ENCODE peak calls at places on chromosomes 11 and 22, in seven cellular contexts. One of them, this sample, is unnamed.

GRCh38 chr11:43765194-43765593 is 84.7 kb downstream of the HSD17B12 start:
- DNase-seq in KBM-7: no peak
- DNase-seq in aorta: no peak
- DNase-seq in mesothelial cell of epicardium: no peak
- DNase-seq in GM03348: no peak
- DNase-seq in CD8-positive, alpha-beta T cell: no peak
- DNase-seq in stimulated activated CD4-positive, alpha-beta T cell treated with anti-CD3 and anti-CD28 coated beads, Interleukin-12 subunit alpha, Interleukin-12 subunit beta, amount 100 ng/mL, for 4 hours: no peak
- DNase-seq in this sample: no peak

GRCh38 chr22:45997077-45997774 is 20.3 kb upstream of the WNT7B start:
- DNase-seq in mesothelial cell of epicardium: no peak
- DNase-seq in aorta: peak
- DNase-seq in KBM-7: peak
- DNase-seq in GM03348: peak
- DNase-seq in stimulated activated CD4-positive, alpha-beta T cell treated with anti-CD3 and anti-CD28 coated beads, Interleukin-12 subunit alpha, Interleukin-12 subunit beta, amount 100 ng/mL, for 4 hours: no peak
- DNase-seq in CD8-positive, alpha-beta T cell: peak
- DNase-seq in this sample: no peak

GRCh38 chr22:48660104-48660794 is 1167.4 kb downstream of the BRD1 start:
- DNase-seq in mesothelial cell of epicardium: no peak
- DNase-seq in aorta: no peak
- DNase-seq in GM03348: no peak
- DNase-seq in stimulated activated CD4-positive, alpha-beta T cell treated with anti-CD3 and anti-CD28 coated beads, Interleukin-12 subunit alpha, Interleukin-12 subunit beta, amount 100 ng/mL, for 4 hours: no peak
- DNase-seq in KBM-7: no peak
- DNase-seq in CD8-positive, alpha-beta T cell: no peak
- DNase-seq in this sample: no peak

GRCh38 chr11:36793542-36793926 is 195.5 kb upstream of the RAG2 start:
- DNase-seq in aorta: no peak
- DNase-seq in GM03348: no peak
- DNase-seq in stimulated activated CD4-positive, alpha-beta T cell treated with anti-CD3 and anti-CD28 coated beads, Interleukin-12 subunit alpha, Interleukin-12 subunit beta, amount 100 ng/mL, for 4 hours: no peak
- DNase-seq in KBM-7: no peak
- DNase-seq in CD8-positive, alpha-beta T cell: no peak
- DNase-seq in mesothelial cell of epicardium: no peak
- DNase-seq in this sample: no peak

GRCh38 chr11:47412152-47412746 is 3.9 kb downstream of the SLC39A13 start:
- DNase-seq in CD8-positive, alpha-beta T cell: peak
- DNase-seq in aorta: peak
- DNase-seq in KBM-7: peak
- DNase-seq in GM03348: peak
- DNase-seq in stimulated activated CD4-positive, alpha-beta T cell treated with anti-CD3 and anti-CD28 coated beads, Interleukin-12 subunit alpha, Interleukin-12 subunit beta, amount 100 ng/mL, for 4 hours: peak
- DNase-seq in mesothelial cell of epicardium: no peak
- DNase-seq in this sample: no peak

GRCh38 chr11:3213659-3214419 is 4.8 kb downstream of the MRGPRG start:
- DNase-seq in GM03348: no peak
- DNase-seq in mesothelial cell of epicardium: peak
- DNase-seq in KBM-7: no peak
- DNase-seq in stimulated activated CD4-positive, alpha-beta T cell treated with anti-CD3 and anti-CD28 coated beads, Interleukin-12 subunit alpha, Interleukin-12 subunit beta, amount 100 ng/mL, for 4 hours: no peak
- DNase-seq in aorta: peak
- DNase-seq in CD8-positive, alpha-beta T cell: no peak
- DNase-seq in this sample: no peak

GRCh38 chr11:134452026-134452848 is 40.2 kb upstream of the B3GAT1 start:
- DNase-seq in aorta: peak
- DNase-seq in stimulated activated CD4-positive, alpha-beta T cell treated with anti-CD3 and anti-CD28 coated beads, Interleukin-12 subunit alpha, Interleukin-12 subunit beta, amount 100 ng/mL, for 4 hours: no peak
- DNase-seq in mesothelial cell of epicardium: no peak
- DNase-seq in CD8-positive, alpha-beta T cell: no peak
- DNase-seq in KBM-7: no peak
- DNase-seq in GM03348: no peak
- DNase-seq in this sample: no peak

GRCh38 chr11:8242480-8243280 is 21.0 kb downstream of the LMO1 start:
- DNase-seq in GM03348: no peak
- DNase-seq in KBM-7: no peak
- DNase-seq in stimulated activated CD4-positive, alpha-beta T cell treated with anti-CD3 and anti-CD28 coated beads, Interleukin-12 subunit alpha, Interleukin-12 subunit beta, amount 100 ng/mL, for 4 hours: no peak
- DNase-seq in CD8-positive, alpha-beta T cell: no peak
- DNase-seq in aorta: no peak
- DNase-seq in mesothelial cell of epicardium: no peak
- DNase-seq in this sample: no peak

GRCh38 chr11:116928845-116929244 is 91.4 kb upstream of the APOA1 start:
- DNase-seq in aorta: no peak
- DNase-seq in KBM-7: no peak
- DNase-seq in CD8-positive, alpha-beta T cell: no peak
- DNase-seq in GM03348: no peak
- DNase-seq in stimulated activated CD4-positive, alpha-beta T cell treated with anti-CD3 and anti-CD28 coated beads, Interleukin-12 subunit alpha, Interleukin-12 subunit beta, amount 100 ng/mL, for 4 hours: no peak
- DNase-seq in mesothelial cell of epicardium: no peak
- DNase-seq in this sample: peak

GRCh38 chr11:18802381-18803257 is 11.0 kb upstream of the PTPN5 start:
- DNase-seq in aorta: no peak
- DNase-seq in stimulated activated CD4-positive, alpha-beta T cell treated with anti-CD3 and anti-CD28 coated beads, Interleukin-12 subunit alpha, Interleukin-12 subunit beta, amount 100 ng/mL, for 4 hours: no peak
- DNase-seq in GM03348: peak
- DNase-seq in mesothelial cell of epicardium: peak
- DNase-seq in KBM-7: peak
- DNase-seq in CD8-positive, alpha-beta T cell: peak
- DNase-seq in this sample: peak

GRCh38 chr11:9787981-9788521 is 124.2 kb downstream of the SWAP70 start:
- DNase-seq in aorta: no peak
- DNase-seq in KBM-7: peak
- DNase-seq in CD8-positive, alpha-beta T cell: no peak
- DNase-seq in stimulated activated CD4-positive, alpha-beta T cell treated with anti-CD3 and anti-CD28 coated beads, Interleukin-12 subunit alpha, Interleukin-12 subunit beta, amount 100 ng/mL, for 4 hours: no peak
- DNase-seq in mesothelial cell of epicardium: no peak
- DNase-seq in GM03348: peak
- DNase-seq in this sample: no peak

GRCh38 chr11:96263361-96263763 is 79.6 kb downstream of the MAML2 start:
- DNase-seq in aorta: no peak
- DNase-seq in mesothelial cell of epicardium: no peak
- DNase-seq in stimulated activated CD4-positive, alpha-beta T cell treated with anti-CD3 and anti-CD28 coated beads, Interleukin-12 subunit alpha, Interleukin-12 subunit beta, amount 100 ng/mL, for 4 hours: no peak
- DNase-seq in KBM-7: no peak
- DNase-seq in CD8-positive, alpha-beta T cell: no peak
- DNase-seq in GM03348: peak
- DNase-seq in this sample: peak

GRCh38 chr11:122823564-122823963 is 14.7 kb upstream of the CRTAM start:
- DNase-seq in stimulated activated CD4-positive, alpha-beta T cell treated with anti-CD3 and anti-CD28 coated beads, Interleukin-12 subunit alpha, Interleukin-12 subunit beta, amount 100 ng/mL, for 4 hours: no peak
- DNase-seq in KBM-7: no peak
- DNase-seq in mesothelial cell of epicardium: no peak
- DNase-seq in GM03348: no peak
- DNase-seq in aorta: no peak
- DNase-seq in CD8-positive, alpha-beta T cell: no peak
- DNase-seq in this sample: no peak

GRCh38 chr11:13283636-13284035 is 6.0 kb downstream of the BMAL1 start:
- DNase-seq in aorta: no peak
- DNase-seq in mesothelial cell of epicardium: no peak
- DNase-seq in CD8-positive, alpha-beta T cell: no peak
- DNase-seq in stimulated activated CD4-positive, alpha-beta T cell treated with anti-CD3 and anti-CD28 coated beads, Interleukin-12 subunit alpha, Interleukin-12 subunit beta, amount 100 ng/mL, for 4 hours: no peak
- DNase-seq in GM03348: no peak
- DNase-seq in KBM-7: no peak
- DNase-seq in this sample: no peak

GRCh38 chr22:41768420-41768819 is 32.1 kb upstream of the CCDC134 start:
- DNase-seq in mesothelial cell of epicardium: no peak
- DNase-seq in aorta: no peak
- DNase-seq in stimulated activated CD4-positive, alpha-beta T cell treated with anti-CD3 and anti-CD28 coated beads, Interleukin-12 subunit alpha, Interleukin-12 subunit beta, amount 100 ng/mL, for 4 hours: no peak
- DNase-seq in GM03348: no peak
- DNase-seq in KBM-7: peak
- DNase-seq in CD8-positive, alpha-beta T cell: no peak
- DNase-seq in this sample: no peak

GRCh38 chr22:46464296-46464695 is 73.1 kb downstream of the CELSR1 start:
- DNase-seq in stimulated activated CD4-positive, alpha-beta T cell treated with anti-CD3 and anti-CD28 coated beads, Interleukin-12 subunit alpha, Interleukin-12 subunit beta, amount 100 ng/mL, for 4 hours: no peak
- DNase-seq in CD8-positive, alpha-beta T cell: no peak
- DNase-seq in aorta: no peak
- DNase-seq in GM03348: no peak
- DNase-seq in mesothelial cell of epicardium: no peak
- DNase-seq in KBM-7: no peak
- DNase-seq in this sample: no peak

GRCh38 chr11:114348200-114349191 is 51.8 kb downstream of the C11orf71 start:
- DNase-seq in mesothelial cell of epicardium: no peak
- DNase-seq in KBM-7: peak
- DNase-seq in stimulated activated CD4-positive, alpha-beta T cell treated with anti-CD3 and anti-CD28 coated beads, Interleukin-12 subunit alpha, Interleukin-12 subunit beta, amount 100 ng/mL, for 4 hours: no peak
- DNase-seq in CD8-positive, alpha-beta T cell: no peak
- DNase-seq in aorta: no peak
- DNase-seq in GM03348: peak
- DNase-seq in this sample: peak

GRCh38 chr11:130897262-130898182 is 18.8 kb downstream of the SNX19 start:
- DNase-seq in mesothelial cell of epicardium: no peak
- DNase-seq in KBM-7: no peak
- DNase-seq in stimulated activated CD4-positive, alpha-beta T cell treated with anti-CD3 and anti-CD28 coated beads, Interleukin-12 subunit alpha, Interleukin-12 subunit beta, amount 100 ng/mL, for 4 hours: no peak
- DNase-seq in CD8-positive, alpha-beta T cell: no peak
- DNase-seq in aorta: peak
- DNase-seq in GM03348: peak
- DNase-seq in this sample: no peak

GRCh38 chr11:3867209-3868071 is 12.0 kb downstream of the STIM1 start:
- DNase-seq in KBM-7: no peak
- DNase-seq in mesothelial cell of epicardium: no peak
- DNase-seq in GM03348: no peak
- DNase-seq in CD8-positive, alpha-beta T cell: no peak
- DNase-seq in aorta: no peak
- DNase-seq in stimulated activated CD4-positive, alpha-beta T cell treated with anti-CD3 and anti-CD28 coated beads, Interleukin-12 subunit alpha, Interleukin-12 subunit beta, amount 100 ng/mL, for 4 hours: no peak
- DNase-seq in this sample: peak

GRCh38 chr11:61814242-61814957 is 2.4 kb downstream of the FADS1 start:
- DNase-seq in stimulated activated CD4-positive, alpha-beta T cell treated with anti-CD3 and anti-CD28 coated beads, Interleukin-12 subunit alpha, Interleukin-12 subunit beta, amount 100 ng/mL, for 4 hours: no peak
- DNase-seq in GM03348: no peak
- DNase-seq in KBM-7: peak
- DNase-seq in mesothelial cell of epicardium: no peak
- DNase-seq in CD8-positive, alpha-beta T cell: no peak
- DNase-seq in aorta: peak
- DNase-seq in this sample: peak

GRCh38 chr11:68090287-68090686 is 30.9 kb downstream of the CHKA start:
- DNase-seq in GM03348: no peak
- DNase-seq in KBM-7: no peak
- DNase-seq in mesothelial cell of epicardium: no peak
- DNase-seq in CD8-positive, alpha-beta T cell: no peak
- DNase-seq in aorta: no peak
- DNase-seq in stimulated activated CD4-positive, alpha-beta T cell treated with anti-CD3 and anti-CD28 coated beads, Interleukin-12 subunit alpha, Interleukin-12 subunit beta, amount 100 ng/mL, for 4 hours: no peak
- DNase-seq in this sample: no peak

GRCh38 chr11:61552108-61552635 is 28.7 kb downstream of the SYT7 start:
- DNase-seq in KBM-7: no peak
- DNase-seq in CD8-positive, alpha-beta T cell: no peak
- DNase-seq in stimulated activated CD4-positive, alpha-beta T cell treated with anti-CD3 and anti-CD28 coated beads, Interleukin-12 subunit alpha, Interleukin-12 subunit beta, amount 100 ng/mL, for 4 hours: no peak
- DNase-seq in mesothelial cell of epicardium: no peak
- DNase-seq in aorta: no peak
- DNase-seq in GM03348: no peak
- DNase-seq in this sample: no peak

GRCh38 chr11:34266090-34266912 is 91.5 kb downstream of the ABTB2 start:
- DNase-seq in aorta: no peak
- DNase-seq in GM03348: peak
- DNase-seq in KBM-7: peak
- DNase-seq in stimulated activated CD4-positive, alpha-beta T cell treated with anti-CD3 and anti-CD28 coated beads, Interleukin-12 subunit alpha, Interleukin-12 subunit beta, amount 100 ng/mL, for 4 hours: no peak
- DNase-seq in mesothelial cell of epicardium: no peak
- DNase-seq in CD8-positive, alpha-beta T cell: no peak
- DNase-seq in this sample: no peak

GRCh38 chr22:19757985-19758895 is 2.3 kb upstream of the TBX1 start:
- DNase-seq in stimulated activated CD4-positive, alpha-beta T cell treated with anti-CD3 and anti-CD28 coated beads, Interleukin-12 subunit alpha, Interleukin-12 subunit beta, amount 100 ng/mL, for 4 hours: no peak
- DNase-seq in KBM-7: no peak
- DNase-seq in aorta: no peak
- DNase-seq in mesothelial cell of epicardium: no peak
- DNase-seq in CD8-positive, alpha-beta T cell: peak
- DNase-seq in GM03348: no peak
- DNase-seq in this sample: no peak